ENCODE peak calls at places on chromosomes 1 and 21, in six cellular contexts. K, Q, L, P, V and M are unnamed samples.

GRCh38 chr1:47569681-47570470 is 132.0 kb downstream of the FOXD2 start:
- DNase-seq in K (peak), Q (peak), L (no peak), P (peak), V (peak), M (no peak)

GRCh38 chr1:24735619-24736375 is 9.4 kb upstream of the CLIC4 start:
- DNase-seq in K (peak), Q (no peak), L (no peak), P (peak), V (peak), M (no peak)

GRCh38 chr1:41804176-41804575 is 114.5 kb downstream of the HIVEP3 start:
- DNase-seq in K (no peak), Q (no peak), L (no peak), P (no peak), V (no peak), M (no peak)

GRCh38 chr1:13888351-13888996 is 188.5 kb downstream of the PRDM2 start:
- DNase-seq in K (no peak), Q (no peak), L (no peak), P (no peak), V (no peak), M (no peak)

GRCh38 chr1:207499573-207499972 is 3.6 kb downstream of the CR1 start:
- DNase-seq in K (peak), Q (peak), L (peak), P (peak), V (peak), M (peak)

GRCh38 chr1:190250368-190250767 is 227.3 kb downstream of the BRINP3 start:
- DNase-seq in K (no peak), Q (no peak), L (no peak), P (no peak), V (no peak), M (no peak)

GRCh38 chr21:26966978-26967913 is at the start of gene ADAMTS5:
- DNase-seq in K (peak), Q (peak), L (peak), P (peak), V (peak), M (peak)

GRCh38 chr1:85118751-85119150 is 70.5 kb upstream of the MCOLN3 start:
- DNase-seq in K (peak), Q (no peak), L (no peak), P (no peak), V (no peak), M (no peak)

GRCh38 chr1:212838145-212838544 is 9.3 kb downstream of the SPATA45 start:
- DNase-seq in K (no peak), Q (no peak), L (no peak), P (no peak), V (no peak), M (no peak)

GRCh38 chr1:244835276-244836134 is at the start of gene COX20:
- DNase-seq in K (peak), Q (peak), L (peak), P (peak), V (peak), M (peak)

GRCh38 chr1:110112656-110113055 is 413 bp downstream of the UBL4B start:
- DNase-seq in K (no peak), Q (no peak), L (no peak), P (no peak), V (no peak), M (no peak)

GRCh38 chr1:63327417-63328139 is 5.2 kb downstream of the FOXD3 start:
- DNase-seq in K (peak), Q (peak), L (peak), P (peak), V (peak), M (peak)

GRCh38 chr1:96370752-96371151 is 350.8 kb upstream of the PTBP2 start:
- DNase-seq in K (peak), Q (no peak), L (no peak), P (peak), V (no peak), M (no peak)
- H2BK15ac ChIP-seq in K (no peak), Q (no peak), L (no peak), P (no peak), V (no peak), M (no peak)

GRCh38 chr1:2081326-2081885 is 31.2 kb downstream of the PRKCZ start:
- DNase-seq in K (no peak), Q (no peak), L (no peak), P (no peak), V (no peak), M (no peak)

GRCh38 chr1:2082064-2082463 is 31.9 kb downstream of the PRKCZ start:
- DNase-seq in K (no peak), Q (no peak), L (no peak), P (no peak), V (no peak), M (no peak)

GRCh38 chr1:2084306-2084705 is 34.1 kb downstream of the PRKCZ start:
- DNase-seq in K (no peak), Q (no peak), L (no peak), P (no peak), V (no peak), M (no peak)

GRCh38 chr1:2085080-2085479 is 34.9 kb downstream of the PRKCZ start:
- DNase-seq in K (no peak), Q (no peak), L (no peak), P (no peak), V (no peak), M (no peak)

DNA sequence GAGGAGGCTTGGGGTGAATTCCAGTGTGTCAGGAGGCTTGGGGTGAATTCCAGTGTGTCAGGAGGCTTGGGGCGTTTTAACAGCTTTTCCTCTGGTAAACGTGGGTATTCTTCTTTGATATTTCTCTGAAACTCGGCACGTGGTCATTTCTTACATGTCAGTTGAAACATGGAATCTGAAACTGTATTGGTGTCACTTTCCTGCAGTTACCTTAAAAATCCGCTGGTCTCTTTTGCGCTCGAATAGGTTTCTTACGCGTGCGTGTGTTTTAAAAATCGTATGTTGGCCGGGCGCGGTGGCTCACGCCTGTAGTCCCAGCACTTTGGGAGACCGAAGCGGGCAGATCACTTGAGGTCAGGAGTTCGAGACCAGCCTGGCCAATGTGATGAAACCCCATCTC is 33.5 kb downstream of the PRKCZ start:
- DNase-seq in K (no peak), Q (no peak), L (no peak), P (no peak), V (no peak), M (no peak)
- H3K4me2 ChIP-seq in K (no peak), Q (no peak), L (no peak), P (no peak), V (no peak), M (no peak)

GRCh38 chr21:30415993-30416392 is 9.7 kb downstream of the KRTAP13-3 start:
- DNase-seq in K (no peak), Q (no peak), L (no peak), P (no peak), V (no peak), M (no peak)
- H2BK15ac ChIP-seq in K (no peak), Q (no peak), L (no peak), P (no peak), V (no peak), M (no peak)

GRCh38 chr1:116947090-116947489 is 37.4 kb downstream of the PTGFRN start:
- DNase-seq in K (no peak), Q (no peak), L (no peak), P (no peak), V (no peak), M (no peak)

GRCh38 chr1:116949213-116949985 is 39.7 kb downstream of the PTGFRN start:
- DNase-seq in K (no peak), Q (no peak), L (peak), P (no peak), V (peak), M (no peak)

GRCh38 chr1:116951175-116951935 is 41.6 kb downstream of the PTGFRN start:
- DNase-seq in K (peak), Q (no peak), L (peak), P (peak), V (no peak), M (no peak)

GRCh38 chr1:116948642-116949041 is 38.9 kb downstream of the PTGFRN start:
- DNase-seq in K (no peak), Q (no peak), L (no peak), P (no peak), V (no peak), M (no peak)

DNA sequence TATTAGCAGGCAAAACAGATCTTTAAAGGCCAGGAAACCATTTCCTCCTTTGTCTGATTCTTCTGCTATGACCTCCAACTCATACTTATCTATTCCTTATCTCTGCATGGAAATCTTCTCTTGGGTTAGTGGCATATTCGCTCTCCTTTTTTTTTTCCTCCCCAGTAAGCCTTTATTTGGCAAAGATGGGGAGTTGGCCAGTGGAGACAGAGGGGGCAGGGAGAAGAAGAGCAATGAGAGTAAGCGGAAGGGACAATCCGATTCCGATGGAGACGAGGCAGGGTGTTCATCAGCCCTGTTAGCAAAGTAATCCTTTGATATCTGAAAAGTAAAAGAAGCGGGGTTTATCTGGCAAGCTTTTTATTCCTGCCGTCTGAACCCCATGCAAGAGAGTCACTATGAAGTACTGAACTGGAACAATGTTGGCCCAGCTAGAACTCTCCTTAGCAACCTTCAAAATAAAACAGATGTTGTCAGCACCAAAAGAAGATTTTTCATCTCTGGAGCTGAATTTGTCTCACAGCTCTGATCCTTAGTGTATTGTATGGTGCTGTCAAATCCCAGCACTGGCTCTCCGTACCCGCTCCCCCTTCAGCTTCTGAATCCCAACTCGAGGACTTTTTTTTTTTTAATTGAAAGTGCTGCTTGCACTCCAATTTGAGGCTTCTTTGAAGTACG is 40.9 kb downstream of the PTGFRN start:
- DNase-seq in K (no peak), Q (no peak), L (no peak), P (no peak), V (peak), M (no peak)
- H3K4me2 ChIP-seq in K (no peak), Q (no peak), L (no peak), P (no peak), V (no peak), M (no peak)

GRCh38 chr1:3311711-3312110 is 142.8 kb upstream of the ARHGEF16 start:
- DNase-seq in K (no peak), Q (no peak), L (no peak), P (no peak), V (no peak), M (no peak)
- H2BK15ac ChIP-seq in K (no peak), Q (no peak), L (no peak), P (no peak), V (no peak), M (no peak)

DNA sequence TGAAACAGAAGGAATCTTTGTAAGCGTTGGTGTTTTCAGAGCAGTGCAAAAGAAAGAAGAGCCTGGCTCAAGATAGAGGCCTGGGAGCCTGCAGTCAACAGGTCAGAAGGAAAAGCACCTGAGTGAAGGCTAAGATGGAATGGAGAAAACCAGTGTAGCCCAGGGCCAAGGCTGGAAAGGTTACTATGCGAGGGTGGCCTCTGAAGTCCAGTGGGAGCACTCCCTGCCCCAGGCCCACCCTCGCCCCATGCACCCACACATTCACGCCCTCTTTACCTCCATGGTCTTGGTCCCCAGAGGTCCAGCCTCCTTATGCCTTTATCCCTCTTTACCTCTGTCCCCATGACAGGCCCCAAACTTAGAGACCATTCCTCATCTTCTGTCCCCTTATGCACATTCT is 169.2 kb upstream of the ZNF644 start:
- DNase-seq in K (no peak), Q (no peak), L (no peak), P (no peak), V (no peak), M (no peak)
- H3K4me2 ChIP-seq in K (no peak), Q (no peak), L (no peak), P (no peak), V (no peak), M (no peak)